ENCODE peak calls at places on chromosomes 11 and 22, in five cellular contexts. F, M, U, Z and E are unnamed samples.

GRCh38 chr22:45584121-45584570 is 81.5 kb downstream of the FBLN1 start:
- DNase-seq in Z (peak; percentile 70), U (no peak), M (no peak), F (no peak), E (no peak)

GRCh38 chr22:26168199-26168915 is 905 bp upstream of the SEZ6L start:
- DNase-seq in Z (no peak), F (no peak), M (no peak), U (no peak), E (no peak)

GRCh38 chr11:116510166-116510565 is 262.6 kb downstream of the BUD13 start:
- DNase-seq in M (no peak), U (no peak), Z (no peak), F (no peak), E (no peak)

GRCh38 chr11:42249401-42249800 is 789.9 kb upstream of the LRRC4C start:
- DNase-seq in F (no peak), U (no peak), Z (peak; percentile 24), M (no peak), E (no peak)

GRCh38 chr22:37843746-37844089 is 416 bp downstream of the ANKRD54 start:
- DNase-seq in M (peak; percentile 36), U (peak; percentile 56), F (no peak), Z (peak; percentile 83), E (no peak)

GRCh38 chr11:8087185-8087584 is 6.2 kb downstream of the TUB start:
- DNase-seq in M (no peak), U (no peak), F (no peak), Z (no peak), E (no peak)

GRCh38 chr11:57283231-57283990 is 41.3 kb downstream of the TNKS1BP1 start:
- DNase-seq in M (no peak), U (no peak), F (no peak), Z (no peak), E (no peak)

GRCh38 chr22:24094966-24095365 is 83.9 kb downstream of the CABIN1 start:
- DNase-seq in M (no peak), U (no peak), F (peak; percentile 42), Z (no peak), E (no peak)

GRCh38 chr11:35012467-35013191 is 96.2 kb downstream of the PDHX start:
- DNase-seq in U (no peak), M (no peak), F (no peak), Z (no peak), E (no peak)

GRCh38 chr11:131808466-131808865 is 438.1 kb downstream of the NTM start:
- DNase-seq in U (no peak), M (no peak), Z (no peak), F (no peak), E (no peak)